ENCODE peak calls at places on chromosomes 13 and 19, in four cellular contexts. T, Q, V and K are unnamed samples.

GRCh38 chr19:38831142-38831605 is 420 bp downstream of the ECH1 start:
- DNase-seq in Q (peak), T (peak), V (peak), K (peak)

GRCh38 chr19:14015454-14016035 is 9.4 kb upstream of the RFX1 start:
- DNase-seq in Q (no peak), V (no peak), T (no peak), K (no peak)

GRCh38 chr13:50365683-50366391 is 350.6 kb downstream of the KCNRG start:
- DNase-seq in T (no peak), V (peak), Q (no peak), K (no peak)

GRCh38 chr19:39705578-39706188 is 1.4 kb downstream of the LGALS14 start:
- DNase-seq in Q (no peak), T (no peak), V (no peak), K (no peak)

GRCh38 chr19:9931629-9932028 is 4.7 kb downstream of the OLFM2 start:
- DNase-seq in Q (no peak), V (no peak), T (no peak), K (no peak)

GRCh38 chr19:2952953-2953481 is 8.2 kb upstream of the ZNF77 start:
- DNase-seq in T (peak), V (peak), Q (no peak), K (no peak)

GRCh38 chr19:57512845-57513244 is 13.1 kb downstream of the ZNF773 start:
- DNase-seq in Q (no peak), V (peak), T (no peak), K (no peak)

GRCh38 chr19:1833540-1833939 is 14.7 kb downstream of the REXO1 start:
- DNase-seq in Q (no peak), T (no peak), V (no peak), K (peak)

GRCh38 chr19:15534957-15535864 is 26.9 kb downstream of the CYP4F22 start:
- DNase-seq in T (no peak), Q (no peak), V (no peak), K (no peak)

GRCh38 chr13:33279898-33280549 is 5.5 kb downstream of the STARD13 start:
- DNase-seq in T (no peak), V (peak), Q (no peak), K (no peak)

GRCh38 chr19:14979498-14980255 is at the start of gene SLC1A6:
- DNase-seq in Q (no peak), V (no peak), T (no peak), K (no peak)

GRCh38 chr13:97855570-97855970 is 97.9 kb upstream of the IPO5 start:
- DNase-seq in Q (peak), V (peak), T (no peak), K (no peak)

GRCh38 chr13:104571161-104571889 is 1505.1 kb upstream of the SLC10A2 start:
- DNase-seq in Q (peak), T (no peak), V (peak), K (peak)

GRCh38 chr19:39558623-39559117 is 18.7 kb upstream of the EID2 start:
- DNase-seq in V (no peak), Q (no peak), T (no peak), K (no peak)

GRCh38 chr19:33724723-33725060 is 72.0 kb upstream of the KCTD15 start:
- DNase-seq in T (no peak), V (no peak), Q (no peak), K (no peak)

GRCh38 chr19:33293255-33294057 is 8.9 kb downstream of the CEBPA start:
- DNase-seq in Q (no peak), V (peak), T (peak), K (no peak)

GRCh38 chr19:32653626-32653968 is 21.4 kb downstream of the ANKRD27 start:
- DNase-seq in Q (no peak), V (no peak), T (no peak), K (no peak)

GRCh38 chr19:17681505-17682125 is 6.5 kb downstream of the UNC13A start:
- DNase-seq in Q (no peak), T (no peak), V (peak), K (peak)

GRCh38 chr13:59444210-59444857 is 719.4 kb downstream of the DIAPH3 start:
- DNase-seq in T (no peak), Q (no peak), V (peak), K (no peak)

GRCh38 chr13:112826565-112826964 is 136.7 kb downstream of the ATP11A start:
- DNase-seq in V (no peak), Q (peak), T (no peak), K (no peak)

GRCh38 chr13:64083396-64083795 is 2667.7 kb upstream of the PCDH20 start:
- DNase-seq in T (no peak), Q (no peak), V (no peak), K (no peak)

GRCh38 chr19:55451522-55452380 is 8.7 kb upstream of the SHISA7 start:
- DNase-seq in V (no peak), T (no peak), Q (no peak), K (no peak)

GRCh38 chr13:81326913-81327312 is 986.0 kb upstream of the SPRY2 start:
- DNase-seq in Q (no peak), V (no peak), T (no peak), K (no peak)

GRCh38 chr19:52343548-52343947 is 7.5 kb downstream of the ZNF610 start:
- DNase-seq in V (peak), Q (peak), T (no peak), K (peak)

GRCh38 chr19:3343619-3344502 is 22.5 kb upstream of the NFIC start:
- DNase-seq in T (peak), V (peak), Q (peak), K (peak)

GRCh38 chr13:57409656-57410055 is 221.9 kb upstream of the PCDH17 start:
- DNase-seq in T (no peak), Q (no peak), V (no peak), K (no peak)

GRCh38 chr13:99686944-99687382 is 185.7 kb downstream of the TM9SF2 start:
- DNase-seq in Q (no peak), T (no peak), V (no peak), K (no peak)

GRCh38 chr19:3580156-3580955 is 4.9 kb upstream of the GIPC3 start:
- DNase-seq in T (no peak), Q (no peak), V (peak), K (no peak)

GRCh38 chr19:44892932-44893331 is 1.9 kb downstream of the TOMM40 start:
- DNase-seq in V (no peak), Q (no peak), T (no peak), K (no peak)

GRCh38 chr13:48233097-48233885 is at the start of gene ITM2B:
- DNase-seq in Q (peak), V (peak), T (peak), K (peak)
- TF ChIP-seq CTCF in Q (peak), V (peak), T (no peak), K (peak)

DNA sequence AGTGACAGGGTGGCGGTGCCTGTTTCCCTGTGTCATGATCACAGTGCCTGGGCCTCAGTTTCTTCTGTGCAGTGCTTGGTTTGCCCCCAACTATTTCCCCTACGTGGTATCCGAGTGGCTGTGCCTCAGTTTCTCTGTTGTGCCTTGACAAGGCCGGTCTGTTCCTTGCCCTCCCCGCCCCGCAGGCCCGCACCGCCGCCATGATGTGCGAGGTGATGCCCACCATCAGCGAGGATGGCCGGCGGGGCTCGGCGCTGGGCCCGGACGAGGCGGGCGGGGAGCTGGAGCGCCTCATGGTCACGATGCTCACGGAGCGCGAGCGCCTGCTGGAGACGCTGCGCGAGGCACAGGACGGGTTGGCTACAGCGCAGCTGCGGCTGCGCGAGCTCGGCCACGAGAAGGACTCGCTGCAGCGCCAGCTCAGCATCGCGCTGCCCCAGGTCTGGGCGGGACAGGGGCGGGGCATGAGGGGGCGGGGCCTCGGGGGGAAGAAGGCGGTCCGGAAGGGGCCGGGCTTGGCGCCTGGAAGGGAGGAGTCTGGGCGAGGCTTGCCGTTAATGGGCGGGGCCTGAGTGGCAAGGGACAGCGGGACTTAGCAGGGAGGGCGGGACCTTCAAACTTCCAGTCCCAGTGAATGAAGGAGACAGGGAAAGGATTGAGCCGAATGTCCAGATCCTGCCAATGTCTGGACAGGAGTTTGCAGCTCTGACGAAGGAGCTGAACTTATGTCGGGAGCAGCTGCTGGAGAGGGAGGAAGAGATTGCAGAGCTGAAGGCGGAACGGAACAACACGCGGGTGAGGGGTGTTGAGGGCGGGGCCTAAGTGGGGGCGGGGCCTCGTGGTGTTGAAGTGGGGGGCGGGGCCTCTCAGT is 8.6 kb downstream of the PPFIA3 start:
- DNase-seq in V (peak), T (peak), Q (peak), K (peak)
- TF ChIP-seq CTCF in V (peak), T (no peak), Q (peak), K (no peak)

DNA sequence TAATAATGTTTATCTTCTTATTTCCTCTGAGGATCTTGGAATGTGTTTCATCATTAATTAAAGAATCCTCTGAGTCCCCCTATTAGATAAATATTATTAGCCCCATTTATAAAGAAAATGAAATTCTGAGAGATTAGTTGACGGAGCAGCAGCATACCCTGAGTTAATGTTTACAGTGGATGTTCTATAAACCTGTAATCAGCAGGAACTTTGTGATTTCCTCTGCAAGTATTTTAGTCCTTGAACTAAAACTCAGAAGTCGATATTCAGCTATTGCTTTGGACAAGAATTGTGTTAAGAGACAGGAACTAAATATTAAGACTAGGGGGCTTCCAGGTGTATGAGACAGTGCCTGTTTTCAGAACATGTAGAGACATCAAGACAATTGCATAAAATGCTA is 243.3 kb downstream of the DCT start:
- DNase-seq in V (no peak), T (no peak), Q (no peak), K (no peak)
- TF ChIP-seq CTCF in V (no peak), T (no peak), Q (no peak), K (no peak)

GRCh38 chr13:84844473-84844872 is 954.7 kb downstream of the SLITRK6 start:
- DNase-seq in T (no peak), V (peak), Q (no peak), K (no peak)
- TF ChIP-seq CTCF in T (no peak), V (no peak), Q (no peak), K (no peak)

DNA sequence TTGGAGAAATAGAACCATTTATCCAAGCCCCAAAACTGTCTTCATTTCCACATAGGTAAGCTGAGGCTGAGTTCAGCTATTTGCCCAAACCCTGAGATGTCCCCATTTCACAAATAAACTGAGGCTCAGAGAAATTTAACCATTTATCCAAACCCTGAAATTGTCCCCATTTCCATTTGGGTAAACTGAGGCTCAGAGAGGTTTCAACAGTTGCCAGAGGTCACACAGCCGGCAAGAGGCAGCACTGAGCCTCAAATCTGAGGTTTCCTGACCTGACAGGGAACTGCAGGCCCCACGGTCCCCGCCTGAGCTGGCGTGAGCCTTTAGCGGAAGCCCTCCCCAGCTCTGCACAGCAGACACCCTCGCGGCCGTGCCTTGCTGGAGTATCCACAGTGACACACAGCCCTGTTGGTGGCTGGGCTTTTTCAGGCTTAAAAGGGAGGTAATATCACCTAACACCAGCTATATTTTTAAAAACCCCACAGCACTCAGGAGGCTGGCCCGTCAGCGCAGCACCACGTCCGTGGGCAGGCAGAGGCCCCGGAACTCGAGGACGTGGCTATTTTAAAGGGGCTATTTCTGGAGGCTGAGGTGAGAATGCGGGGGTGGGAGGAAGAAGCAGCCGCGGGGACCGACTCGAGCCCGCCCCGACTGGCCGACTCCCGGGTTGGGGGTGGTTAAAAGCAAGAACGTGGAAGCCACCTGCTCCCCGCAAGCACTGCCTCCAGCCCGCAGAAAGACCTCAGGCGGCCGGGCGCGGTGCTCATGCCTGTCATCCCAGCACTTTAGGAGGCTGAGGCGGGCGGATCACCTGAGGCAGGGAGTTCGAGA is 18.5 kb downstream of the PTPRS start:
- DNase-seq in V (no peak), Q (no peak), T (no peak), K (no peak)
- TF ChIP-seq CTCF in V (no peak), Q (no peak), T (no peak), K (no peak)

GRCh38 chr13:51865838-51866237 is 4.1 kb downstream of the CCDC70 start:
- DNase-seq in Q (no peak), V (no peak), T (no peak), K (no peak)
- TF ChIP-seq CTCF in Q (no peak), V (no peak), T (no peak), K (no peak)

GRCh38 chr19:54412877-54413276 is 2.4 kb upstream of the TTYH1 start:
- DNase-seq in T (no peak), Q (no peak), V (no peak), K (no peak)

GRCh38 chr19:54414156-54414555 is 1.1 kb upstream of the TTYH1 start:
- DNase-seq in T (no peak), Q (no peak), V (no peak), K (no peak)

GRCh38 chr19:54415901-54416621 is 797 bp downstream of the TTYH1 start:
- DNase-seq in T (no peak), V (no peak), Q (no peak), K (no peak)

GRCh38 chr19:54416695-54417491 is 1.6 kb downstream of the TTYH1 start:
- DNase-seq in T (no peak), Q (no peak), V (no peak), K (no peak)

GRCh38 chr19:54415208-54415900 is at the start of gene TTYH1:
- DNase-seq in T (no peak), Q (no peak), V (no peak), K (no peak)
- TF ChIP-seq CTCF in T (no peak), Q (no peak), V (no peak), K (no peak)